ENCODE peak calls at places on chromosomes 2 and 18, in nine cellular contexts. Q is fibroblast of lung, A is choroid plexus epithelial cell, C is A549, W is RWPE2, G is suprapubic skin, D is astrocyte of the spinal cord, I is tibial artery, S is foreskin fibroblast. T is an unnamed sample.

GRCh38 chr2:31110998-31111397 is 27.2 kb downstream of the GALNT14 start:
- DNase-seq in D (no peak), W (no peak), S (no peak), G (no peak), A (no peak), C (no peak), I (no peak), Q (no peak), T (no peak)

GRCh38 chr2:232516556-232516955 is 3.6 kb upstream of the PRSS56 start:
- DNase-seq in C (no peak), I (no peak), Q (no peak), D (no peak), S (no peak), W (no peak), G (no peak), A (no peak), T (no peak)

GRCh38 chr2:98835831-98836385 is 100.1 kb downstream of the CRACDL start:
- DNase-seq in I (no peak), C (no peak), A (no peak), S (no peak), W (no peak), D (no peak), G (no peak), Q (no peak), T (no peak)

GRCh38 chr18:74745658-74746403 is 148.2 kb downstream of the ZNF407 start:
- DNase-seq in I (no peak), D (peak), Q (peak), A (peak), G (no peak), C (peak), W (peak), S (peak), T (peak)

GRCh38 chr18:65907281-65907680 is 156.5 kb downstream of the CDH7 start:
- DNase-seq in A (no peak), Q (no peak), C (no peak), W (no peak), G (no peak), I (no peak), D (no peak), S (no peak), T (no peak)

GRCh38 chr2:101197215-101197745 is 46.1 kb upstream of the TBC1D8 start:
- DNase-seq in Q (peak), G (no peak), A (no peak), D (no peak), I (no peak), S (no peak), C (peak), W (no peak), T (peak)

GRCh38 chr18:36613069-36613468 is 215.7 kb downstream of the TPGS2 start:
- DNase-seq in Q (no peak), W (no peak), A (no peak), D (no peak), S (no peak), I (no peak), C (no peak), G (no peak), T (no peak)

GRCh38 chr18:44896817-44897216 is 216.1 kb downstream of the SETBP1 start:
- DNase-seq in Q (no peak), D (no peak), G (no peak), C (no peak), A (no peak), S (no peak), I (no peak), W (no peak), T (no peak)

GRCh38 chr2:221494556-221494955 is 77.5 kb downstream of the EPHA4 start:
- DNase-seq in D (no peak), G (no peak), C (no peak), Q (no peak), S (no peak), I (no peak), A (no peak), W (no peak), T (no peak)

GRCh38 chr2:20485612-20485926 is 38.7 kb downstream of the RHOB start:
- DNase-seq in S (no peak), A (no peak), C (no peak), Q (no peak), D (no peak), G (peak), W (no peak), I (peak), T (no peak)

GRCh38 chr2:227370791-227371312 is 8.3 kb downstream of the TM4SF20 start:
- DNase-seq in Q (peak), A (peak), I (peak), W (no peak), C (no peak), D (peak), S (peak), G (no peak), T (peak)

GRCh38 chr18:57819671-57820460 is 16.8 kb upstream of the ATP8B1 start:
- DNase-seq in D (peak), I (peak), W (no peak), S (peak), A (peak), Q (peak), G (no peak), C (peak), T (peak)

GRCh38 chr2:178863856-178864620 is 56.8 kb upstream of the TTN start:
- DNase-seq in I (peak), C (no peak), G (no peak), D (peak), S (peak), W (no peak), A (peak), Q (peak), T (peak)

GRCh38 chr2:117760916-117761315 is 53.6 kb upstream of the DDX18 start:
- DNase-seq in Q (no peak), S (no peak), C (no peak), W (no peak), G (no peak), A (no peak), D (no peak), I (no peak), T (no peak)

GRCh38 chr18:49728542-49728941 is 84.8 kb downstream of the ACAA2 start:
- DNase-seq in I (no peak), Q (peak), C (peak), S (no peak), W (no peak), D (peak), A (peak), G (no peak), T (peak)

GRCh38 chr2:162328424-162329157 is 10.1 kb upstream of the IFIH1 start:
- DNase-seq in S (no peak), G (no peak), W (no peak), D (no peak), Q (no peak), C (no peak), I (no peak), A (no peak), T (no peak)

GRCh38 chr2:162330881-162331280 is 12.4 kb upstream of the IFIH1 start:
- DNase-seq in W (no peak), Q (no peak), D (no peak), A (no peak), C (no peak), G (no peak), I (no peak), S (no peak), T (no peak)

DNA sequence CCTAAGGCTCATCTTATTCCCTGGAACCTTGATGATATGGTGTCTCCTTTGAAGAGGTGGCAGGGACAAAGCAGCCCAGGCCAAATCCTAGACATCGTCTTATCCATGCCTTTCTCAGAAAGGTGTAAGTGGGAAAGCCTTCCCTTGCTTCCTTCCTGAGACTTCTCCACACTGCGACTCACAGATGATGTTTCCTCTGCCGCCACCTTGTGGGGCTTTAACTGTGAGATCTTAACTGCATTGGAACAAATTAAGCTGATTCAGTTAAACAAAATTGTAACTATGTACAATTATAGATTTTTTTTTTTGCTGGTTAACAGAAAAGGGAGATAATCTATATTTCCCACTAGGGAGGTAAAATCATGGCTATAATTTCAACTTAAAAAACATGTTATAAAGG is 10.0 kb upstream of the GCA start:
- DNase-seq in W (no peak), Q (no peak), C (no peak), I (no peak), S (no peak), D (no peak), G (no peak), A (peak), T (no peak)
- TF ChIP-seq CTCF in W (peak), Q (peak), C (peak), I (no peak), S (peak), D (peak), G (peak), A (peak), T (peak)

GRCh38 chr2:188475945-188476344 is 184.3 kb downstream of the GULP1 start:
- DNase-seq in D (peak), G (no peak), W (no peak), I (no peak), S (peak), Q (no peak), C (no peak), A (peak), T (peak)
- H3K4me3 ChIP-seq in D (no peak), G (no peak), W (no peak), I (no peak), S (no peak), Q (no peak), C (no peak), A (no peak), T (no peak)

DNA sequence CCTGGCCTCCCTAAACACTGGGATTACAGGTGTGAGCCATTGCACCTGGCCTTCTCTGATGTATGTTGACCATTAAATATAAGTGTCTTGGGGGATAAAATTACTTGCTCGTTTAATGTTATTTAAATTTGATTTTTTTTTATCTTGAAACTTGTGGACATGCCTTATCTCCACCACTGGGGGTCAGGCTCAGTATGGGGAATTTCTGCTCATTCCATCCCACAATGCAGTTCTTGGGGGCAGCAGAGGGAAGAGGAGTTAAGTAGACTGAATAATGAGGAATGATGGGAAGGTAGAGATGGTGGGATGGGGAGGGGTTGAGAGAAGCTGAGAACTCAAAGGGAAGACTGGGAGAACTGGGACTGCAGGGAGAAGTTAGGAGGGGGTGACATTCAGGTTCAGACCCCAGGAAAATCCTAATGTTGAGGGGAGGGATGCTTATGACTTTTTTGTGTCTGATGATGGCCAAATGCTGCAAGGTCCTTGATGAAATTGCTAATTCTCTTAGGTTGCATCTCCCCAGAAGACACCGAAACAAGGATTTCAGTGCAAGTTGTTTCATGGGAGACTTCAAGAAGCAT is 174.2 kb downstream of the MIB1 start:
- DNase-seq in A (peak), S (peak), G (no peak), I (no peak), W (no peak), Q (peak), D (peak), C (peak), T (peak)
- TF ChIP-seq CTCF in A (peak), S (peak), G (no peak), I (peak), W (peak), Q (peak), D (peak), C (peak), T (peak)

DNA sequence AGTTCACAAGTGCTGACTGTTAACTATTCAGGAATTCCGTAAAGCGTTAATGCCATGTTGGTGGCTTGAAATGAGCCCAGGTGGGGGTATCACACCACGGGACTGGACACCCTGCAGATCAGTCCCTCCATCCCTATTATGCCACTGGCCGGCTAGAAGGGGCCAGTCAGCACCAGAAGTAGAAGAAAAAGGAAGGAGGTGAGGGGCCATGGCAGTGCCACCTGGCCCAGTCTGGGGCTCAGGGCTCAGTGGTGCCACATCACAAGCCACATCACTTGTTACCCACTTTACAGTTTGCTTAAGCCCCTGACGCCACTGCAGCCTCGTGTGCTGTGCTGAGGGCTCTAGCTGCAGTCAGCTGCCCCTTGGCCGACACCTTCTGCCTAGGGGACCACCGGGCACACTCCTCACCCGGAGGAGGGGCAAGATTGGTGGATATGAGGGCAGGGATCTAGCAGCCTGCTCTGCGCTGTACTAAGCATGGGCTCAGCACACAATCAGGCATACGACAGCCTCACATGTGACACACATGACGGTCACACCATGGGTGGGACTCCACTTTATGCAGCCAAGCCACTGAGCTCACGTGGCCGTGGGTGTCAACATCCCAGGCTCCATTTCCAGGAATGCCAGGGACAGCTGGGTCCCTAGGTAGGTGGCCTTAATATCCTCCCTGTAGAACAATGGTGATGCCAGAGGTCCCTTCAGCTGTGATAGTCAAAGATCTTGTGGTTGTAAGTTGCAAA is 3.6 kb downstream of the LIMS2 start:
- DNase-seq in Q (no peak), I (no peak), C (no peak), A (no peak), S (no peak), D (no peak), W (no peak), G (no peak), T (no peak)
- H3K4me3 ChIP-seq in Q (no peak), I (peak), C (no peak), A (no peak), S (no peak), D (no peak), W (no peak), G (peak), T (no peak)

DNA sequence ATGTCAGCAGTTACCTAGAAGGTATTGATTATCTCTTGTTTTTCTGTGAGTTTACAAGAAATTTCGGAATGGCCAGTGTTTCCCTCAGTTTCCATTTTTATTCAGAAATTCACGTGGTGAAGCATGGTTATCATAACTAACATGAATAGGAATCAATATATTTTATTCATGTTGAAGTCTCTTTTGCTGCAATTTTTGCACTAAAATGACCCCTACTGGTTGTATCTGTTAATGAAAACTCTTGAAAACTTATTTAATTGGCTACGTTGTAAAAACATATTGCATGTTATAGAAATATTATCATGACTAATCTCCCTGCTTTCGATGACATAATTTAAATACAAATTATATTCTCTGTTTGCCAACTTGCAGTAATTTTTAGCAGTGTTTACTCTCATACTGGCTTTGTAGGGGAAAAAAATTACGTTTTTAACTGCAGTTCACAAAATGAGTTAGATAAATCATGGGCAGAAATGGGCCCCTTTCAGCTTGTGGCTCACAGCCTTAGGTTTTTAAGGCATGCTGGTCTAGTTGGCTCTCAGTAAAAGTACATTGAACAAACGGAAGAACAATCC is 3.5 kb downstream of the CRIM1 start:
- DNase-seq in Q (peak), C (no peak), W (no peak), G (no peak), D (no peak), I (no peak), S (no peak), A (peak), T (peak)
- TF ChIP-seq CTCF in Q (peak), C (peak), W (peak), G (no peak), D (peak), I (peak), S (peak), A (peak), T (peak)

GRCh38 chr2:233989221-233989620 is 61.3 kb upstream of the SPP2 start:
- DNase-seq in S (no peak), A (no peak), C (no peak), I (no peak), Q (no peak), D (no peak), W (no peak), G (no peak), T (no peak)
- H3K4me3 ChIP-seq in S (no peak), A (no peak), C (no peak), I (no peak), Q (no peak), D (no peak), W (no peak), G (no peak), T (no peak)

GRCh38 chr2:73920577-73921545 is 5.8 kb upstream of the DGUOK start:
- DNase-seq in C (peak), A (peak), I (no peak), Q (peak), S (no peak), D (no peak), W (no peak), G (no peak), T (no peak)
- TF ChIP-seq CTCF in C (no peak), A (peak), I (no peak), Q (peak), S (peak), D (peak), W (no peak), G (no peak), T (peak)

DNA sequence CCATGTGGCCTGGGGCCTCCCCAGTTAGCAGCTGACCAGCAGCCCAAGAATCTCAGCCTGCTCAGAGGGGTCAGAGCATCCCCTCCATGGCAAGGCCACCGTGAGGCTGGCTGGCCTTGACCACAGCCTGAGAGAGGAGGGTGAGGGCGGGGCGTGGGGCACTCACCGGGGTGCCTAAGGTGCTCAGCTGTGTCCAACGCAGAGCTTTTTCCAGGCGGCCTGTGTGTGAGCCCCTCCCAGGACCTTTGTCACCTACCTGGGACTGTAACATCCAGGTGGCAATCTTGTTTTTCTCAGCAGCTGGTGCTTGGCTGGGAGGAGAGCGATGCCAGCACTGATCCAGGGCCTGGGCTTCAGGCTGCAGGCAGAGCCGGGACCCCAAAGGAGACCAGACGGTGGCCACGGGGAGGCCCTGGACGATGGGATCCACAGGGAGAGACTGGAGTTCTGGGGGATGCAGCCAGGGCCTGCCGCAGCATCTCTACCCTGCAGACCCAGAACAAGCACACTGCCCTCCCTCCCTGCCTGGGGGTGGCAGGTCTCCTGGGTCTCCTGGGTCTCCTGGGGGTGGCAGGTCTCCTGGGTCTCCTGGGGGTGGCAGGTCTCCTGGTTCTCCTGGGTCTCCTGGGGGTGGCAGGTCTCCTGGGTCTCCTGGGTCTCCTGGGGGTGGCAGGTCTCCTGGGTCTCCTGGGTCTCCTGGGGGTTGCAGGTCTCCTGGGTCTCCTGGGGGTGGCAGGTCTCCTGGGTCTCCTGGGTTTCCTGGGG is 12.3 kb downstream of the SNED1 start:
- DNase-seq in S (no peak), A (no peak), Q (no peak), W (peak), G (no peak), D (no peak), I (no peak), C (no peak), T (no peak)
- H3K4me3 ChIP-seq in S (peak), A (no peak), Q (peak), W (no peak), G (peak), D (no peak), I (no peak), C (no peak), T (no peak)

DNA sequence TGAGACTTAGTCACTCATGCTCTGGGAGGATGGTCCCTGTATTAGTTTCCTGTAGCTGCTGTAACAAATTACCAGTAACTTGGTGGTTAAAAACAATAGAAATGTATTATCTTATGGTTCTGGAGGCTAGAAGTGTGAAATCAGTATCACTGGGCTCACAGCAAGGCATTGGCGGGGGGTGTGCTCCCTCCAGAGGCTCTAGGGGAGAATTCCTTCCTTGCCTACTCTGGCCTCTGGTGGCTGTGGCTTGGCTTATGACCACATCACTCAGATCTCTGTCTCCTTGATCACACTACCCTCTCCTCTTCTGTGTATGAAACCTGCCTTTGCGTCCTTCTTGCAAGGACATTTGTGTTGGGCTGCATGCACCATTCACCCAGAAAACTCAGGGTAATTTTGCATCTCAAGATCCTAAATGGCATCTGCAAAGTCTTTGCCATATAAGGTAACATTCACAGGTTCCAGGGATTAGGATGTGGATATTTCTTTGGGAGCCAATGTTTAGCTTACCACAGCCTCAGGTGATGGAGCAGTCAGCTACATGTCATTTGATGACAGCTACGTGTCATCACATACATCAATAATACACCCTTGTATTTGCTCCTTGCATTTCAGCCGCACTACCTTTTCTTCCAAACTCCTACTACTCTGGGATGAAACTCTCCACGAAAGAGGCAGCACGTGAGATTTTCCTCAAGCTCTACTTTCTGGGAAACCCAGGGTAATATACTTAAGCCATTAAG is 49.6 kb upstream of the POU3F3 start:
- DNase-seq in C (no peak), A (peak), I (no peak), W (no peak), Q (no peak), D (no peak), G (no peak), S (no peak), T (no peak)
- TF ChIP-seq CTCF in C (no peak), A (peak), I (no peak), W (peak), Q (no peak), D (no peak), G (no peak), S (no peak), T (no peak)

T was measured in fibroblast of the aortic adventitia.